ENCODE peak calls at places on chromosomes 5 and 9, in six cellular contexts. V, S, H, M, L and O are unnamed samples.

GRCh38 chr5:43207601-43208000 is 15.6 kb downstream of the NIM1K start:
- DNase-seq in H (no peak), S (no peak), M (no peak), V (no peak), L (peak; percentile 6), O (no peak)

GRCh38 chr9:89372230-89372816 is 54.0 kb downstream of the SECISBP2 start:
- DNase-seq in M (no peak), S (no peak), H (no peak), V (no peak), L (no peak), O (no peak)

GRCh38 chr5:125042243-125042887 is 295.9 kb upstream of the ZNF608 start:
- DNase-seq in M (no peak), S (no peak), V (no peak), L (peak; percentile 36), H (no peak), O (no peak)

GRCh38 chr5:76617229-76617628 is 6.0 kb downstream of the F2RL2 start:
- DNase-seq in S (no peak), V (no peak), L (no peak), M (no peak), H (no peak), O (no peak)

GRCh38 chr9:38339496-38339895 is 53.0 kb upstream of the ALDH1B1 start:
- DNase-seq in M (no peak), S (no peak), H (peak; percentile 58), V (no peak), L (peak; percentile 78), O (no peak)

GRCh38 chr5:62258654-62259053 is 47.4 kb upstream of the KIF2A start:
- DNase-seq in V (no peak), M (no peak), S (no peak), L (no peak), H (no peak), O (no peak)

GRCh38 chr5:17720070-17720469 is 85.8 kb downstream of the TAF11L14 start:
- DNase-seq in S (no peak), V (no peak), M (no peak), L (no peak), H (no peak), O (no peak)

GRCh38 chr5:173234129-173234793 is 745 bp downstream of the NKX2-5 start:
- DNase-seq in S (no peak), H (no peak), L (no peak), M (no peak), V (peak; percentile 34), O (no peak)

GRCh38 chr5:98775962-98776687 is 2.7 kb downstream of the RGMB start:
- DNase-seq in S (no peak), H (no peak), M (no peak), L (peak; percentile 83), V (no peak), O (no peak)

GRCh38 chr9:121350993-121351561 is 19.0 kb downstream of the STOM start:
- DNase-seq in V (peak; percentile 58), L (peak; percentile 95), M (peak; percentile 62), H (peak; percentile 90), S (no peak), O (peak; percentile 37)

GRCh38 chr9:8542537-8542936 is 743.0 kb upstream of the DMAC1 start:
- DNase-seq in S (no peak), V (no peak), H (no peak), L (no peak), M (no peak), O (no peak)

GRCh38 chr9:28001096-28001495 is 427.8 kb upstream of the C9orf72 start:
- DNase-seq in L (no peak), M (no peak), V (no peak), S (no peak), H (no peak), O (no peak)

GRCh38 chr5:113267361-113267900 is 167.4 kb downstream of the TSSK1B start:
- DNase-seq in S (no peak), V (no peak), L (peak; percentile 38), M (no peak), H (no peak), O (no peak)

GRCh38 chr9:136138566-136138965 is 19.9 kb upstream of the TMEM250 start:
- DNase-seq in M (no peak), L (peak; percentile 20), S (peak; percentile 61), V (peak; percentile 86), H (no peak), O (no peak)

GRCh38 chr5:53425598-53426516 is 54.6 kb upstream of the FST start:
- DNase-seq in H (no peak), S (peak; percentile 47), V (peak; percentile 56), M (no peak), L (peak; percentile 35), O (no peak)

GRCh38 chr9:135415586-135415985 is 64.0 kb upstream of the PPP1R26 start:
- DNase-seq in M (no peak), S (no peak), V (no peak), H (no peak), L (no peak), O (no peak)

GRCh38 chr5:177553671-177554429 is 513 bp downstream of the FAM193B start:
- DNase-seq in L (peak; percentile 12), S (peak; percentile 52), V (peak; percentile 8), H (no peak), M (peak; percentile 70), O (no peak)

GRCh38 chr5:95726811-95727763 is 4.0 kb upstream of the RHOBTB3 start:
- DNase-seq in L (peak; percentile 24), M (no peak), H (no peak), V (no peak), S (no peak), O (no peak)

GRCh38 chr9:73151653-73152382 is at the start of gene ANXA1:
- DNase-seq in L (peak; percentile 92), M (no peak), H (no peak), V (no peak), S (no peak), O (peak; percentile 75)

GRCh38 chr5:122445070-122445469 is 133.0 kb downstream of the SNCAIP start:
- DNase-seq in S (no peak), V (no peak), M (no peak), H (no peak), L (no peak), O (no peak)

DNA sequence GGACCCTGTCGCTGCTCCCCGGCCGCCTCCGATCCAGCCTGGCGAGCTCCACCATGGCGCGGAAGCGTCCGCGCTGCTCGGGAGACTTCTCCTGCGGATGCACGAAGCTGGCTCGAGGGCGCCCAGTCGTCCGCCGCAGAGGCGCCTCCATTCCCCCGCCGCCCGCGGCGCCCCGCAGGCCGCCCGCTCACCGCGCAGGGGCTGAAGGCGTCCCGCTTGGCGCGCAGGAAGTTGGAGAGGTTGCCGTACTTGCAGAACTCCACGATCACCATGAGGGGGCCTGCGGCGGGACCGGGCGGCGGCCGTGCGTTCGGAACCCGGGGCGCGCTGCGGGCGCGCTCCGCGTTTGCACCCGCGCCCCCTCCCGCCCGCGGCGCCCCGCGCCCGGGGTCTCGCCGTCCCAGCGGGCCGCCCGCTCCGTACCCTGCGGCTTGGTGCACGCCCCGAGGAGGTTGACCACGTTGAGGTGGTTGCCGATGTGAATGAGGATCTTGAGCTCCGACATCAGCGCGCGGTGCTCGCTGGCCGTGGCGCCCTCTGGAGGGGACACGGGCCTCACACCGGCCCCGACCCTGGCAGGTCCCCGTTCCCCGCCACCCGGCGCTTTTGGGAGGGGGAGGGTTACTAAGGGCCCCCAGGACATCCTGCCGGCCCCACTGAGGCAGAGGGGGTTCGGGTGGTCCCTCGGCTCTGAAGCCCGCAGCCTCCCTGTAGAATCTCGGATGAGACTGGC is 27.7 kb upstream of the SCGB3A1 start:
- DNase-seq in V (peak; percentile 64), L (peak; percentile 58), S (no peak), M (no peak), H (no peak), O (no peak)
- TF ChIP-seq CTCF in V (peak; percentile 61), L (peak; percentile 51), S (no peak), M (no peak), H (no peak), O (peak; percentile 49)

DNA sequence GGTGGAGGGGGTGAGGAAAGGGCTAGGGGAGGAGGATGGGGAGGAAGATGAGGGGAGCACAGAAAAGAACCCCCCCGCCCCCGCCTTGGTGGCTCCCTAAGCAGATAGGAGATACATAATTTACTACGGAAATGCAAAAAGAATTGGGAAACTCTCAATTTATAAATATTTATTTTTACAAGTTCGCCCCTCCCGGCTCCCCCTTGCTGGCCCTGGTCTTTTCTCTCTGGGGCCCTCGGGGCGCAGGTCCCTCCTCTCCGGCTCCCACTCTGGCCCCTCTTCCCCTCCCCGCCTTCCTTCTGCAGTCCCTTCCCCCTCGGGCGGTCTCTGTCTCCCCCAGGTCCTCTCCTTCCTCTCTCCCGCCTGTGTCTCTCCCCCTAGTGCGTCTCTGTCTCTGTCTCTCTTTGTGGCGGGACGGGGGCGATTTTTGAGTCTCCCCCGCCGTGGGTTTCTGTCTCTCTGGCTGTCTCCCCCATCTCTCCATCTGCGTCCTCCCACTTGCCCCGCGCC is 173.6 kb upstream of the IER5L start:
- DNase-seq in M (no peak), V (peak; percentile 75), S (no peak), L (peak; percentile 44), H (no peak), O (no peak)
- H3K4me3 ChIP-seq in M (peak overlapping the region; percentile 48), V (peak overlapping the region; percentile 66), S (no peak overlapping the region), L (peak overlapping the region; percentile 22), H (peak overlapping the region; percentile 14), O (peak overlapping the region; percentile 42)

GRCh38 chr5:14356305-14356704 is 213.2 kb downstream of the TRIO start:
- DNase-seq in V (no peak), M (no peak), S (no peak), L (no peak), H (no peak), O (no peak)
- H3K36me3 ChIP-seq in V (peaks cover 5% of the 10 kb centered on the region), M (no peaks in the 10 kb centered on the region), S (peaks cover 1% of the 10 kb centered on the region), L (no peaks in the 10 kb centered on the region), H (peaks cover 22% of the 10 kb centered on the region), O (no peaks in the 10 kb centered on the region)

GRCh38 chr9:93813687-93814560 is 141.2 kb downstream of the BARX1 start:
- DNase-seq in L (no peak), S (no peak), M (no peak), V (peak; percentile 74), H (no peak), O (no peak)

GRCh38 chr9:93815677-93816076 is 139.5 kb downstream of the BARX1 start:
- DNase-seq in L (no peak), M (no peak), H (no peak), S (no peak), V (no peak), O (no peak)

GRCh38 chr9:93815135-93815534 is 140.0 kb downstream of the BARX1 start:
- DNase-seq in S (no peak), L (no peak), H (no peak), M (no peak), V (no peak), O (no peak)

GRCh38 chr9:93813221-93813620 is 141.9 kb downstream of the BARX1 start:
- DNase-seq in V (no peak), S (no peak), L (no peak), H (no peak), M (no peak), O (no peak)

DNA sequence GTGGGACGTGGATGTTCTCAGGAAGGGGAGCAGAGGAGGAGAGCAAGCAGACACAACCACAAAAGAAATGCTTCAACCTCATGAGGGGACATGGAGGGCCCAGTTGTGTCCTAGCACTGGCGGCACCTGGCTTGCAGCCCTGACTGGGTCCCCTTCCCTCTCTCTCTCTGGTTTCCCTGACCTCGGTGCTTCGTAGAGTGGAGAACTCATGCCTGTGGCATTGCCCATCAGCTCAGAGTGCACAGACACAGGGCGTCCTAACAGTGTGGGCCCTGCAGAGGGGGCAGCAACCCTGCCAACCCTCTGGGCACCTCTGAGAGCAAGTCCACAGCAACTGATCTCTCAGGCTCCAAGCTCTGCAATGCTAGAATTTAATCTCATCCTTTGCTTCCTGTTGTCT is 140.6 kb downstream of the BARX1 start:
- DNase-seq in S (no peak), L (no peak), M (no peak), H (no peak), V (no peak), O (no peak)
- TF ChIP-seq CTCF in S (no peak), L (no peak), M (no peak), H (no peak), V (peak; percentile 68), O (peak; percentile 8)